ENCODE peak calls at places on chromosomes 12 and 14, in ten cellular contexts. One of them, this sample, is unnamed.

GRCh38 chr12:78586790-78587189 is 277.8 kb upstream of the SYT1 start:
- DNase-seq in T47D: no peak
- DNase-seq in tibial artery: no peak
- DNase-seq in activated CD8-positive, alpha-beta memory T cell treated with anti-CD3 and anti-CD28 coated beads, Interleukin-2, amount 50 U/mL, for 4 hours: no peak
- DNase-seq in activated CD4-positive, alpha-beta T cell treated with anti-CD3 and anti-CD28 coated beads, Interleukin-2, amount 10 ng/mL, durations not matched to agents 7 days and 5 days: no peak
- DNase-seq in tibial nerve: no peak
- DNase-seq in thoracic aorta: no peak
- DNase-seq in H7: no peak
- DNase-seq in cardiac fibroblast: no peak
- DNase-seq in renal cortical epithelial cell: no peak
- DNase-seq in this sample: no peak

GRCh38 chr14:33851366-33851765 is 99.5 kb downstream of the EGLN3 start:
- DNase-seq in T47D: no peak
- DNase-seq in tibial artery: no peak
- DNase-seq in activated CD8-positive, alpha-beta memory T cell treated with anti-CD3 and anti-CD28 coated beads, Interleukin-2, amount 50 U/mL, for 4 hours: no peak
- DNase-seq in activated CD4-positive, alpha-beta T cell treated with anti-CD3 and anti-CD28 coated beads, Interleukin-2, amount 10 ng/mL, durations not matched to agents 7 days and 5 days: no peak
- DNase-seq in tibial nerve: no peak
- DNase-seq in thoracic aorta: no peak
- DNase-seq in H7: no peak
- DNase-seq in cardiac fibroblast: no peak
- DNase-seq in renal cortical epithelial cell: no peak
- DNase-seq in this sample: no peak

GRCh38 chr12:95796225-95796981 is 5.8 kb upstream of the NTN4 start:
- DNase-seq in T47D: no peak
- DNase-seq in tibial artery: no peak
- DNase-seq in activated CD8-positive, alpha-beta memory T cell treated with anti-CD3 and anti-CD28 coated beads, Interleukin-2, amount 50 U/mL, for 4 hours: no peak
- DNase-seq in activated CD4-positive, alpha-beta T cell treated with anti-CD3 and anti-CD28 coated beads, Interleukin-2, amount 10 ng/mL, durations not matched to agents 7 days and 5 days: no peak
- DNase-seq in tibial nerve: no peak
- DNase-seq in thoracic aorta: no peak
- DNase-seq in H7: no peak
- DNase-seq in cardiac fibroblast: no peak
- DNase-seq in renal cortical epithelial cell: peak
- DNase-seq in this sample: no peak

GRCh38 chr12:112103758-112104504 is 4.7 kb downstream of the NAA25 start:
- DNase-seq in T47D: no peak
- DNase-seq in tibial artery: peak
- DNase-seq in activated CD8-positive, alpha-beta memory T cell treated with anti-CD3 and anti-CD28 coated beads, Interleukin-2, amount 50 U/mL, for 4 hours: no peak
- DNase-seq in activated CD4-positive, alpha-beta T cell treated with anti-CD3 and anti-CD28 coated beads, Interleukin-2, amount 10 ng/mL, durations not matched to agents 7 days and 5 days: no peak
- DNase-seq in tibial nerve: no peak
- DNase-seq in thoracic aorta: no peak
- DNase-seq in H7: no peak
- DNase-seq in cardiac fibroblast: no peak
- DNase-seq in renal cortical epithelial cell: no peak
- DNase-seq in this sample: no peak

GRCh38 chr14:103136388-103137271 is 13.4 kb downstream of the TNFAIP2 start:
- DNase-seq in T47D: no peak
- DNase-seq in tibial artery: peak
- DNase-seq in activated CD8-positive, alpha-beta memory T cell treated with anti-CD3 and anti-CD28 coated beads, Interleukin-2, amount 50 U/mL, for 4 hours: no peak
- DNase-seq in activated CD4-positive, alpha-beta T cell treated with anti-CD3 and anti-CD28 coated beads, Interleukin-2, amount 10 ng/mL, durations not matched to agents 7 days and 5 days: no peak
- DNase-seq in tibial nerve: no peak
- DNase-seq in thoracic aorta: no peak
- DNase-seq in H7: peak
- DNase-seq in cardiac fibroblast: peak
- DNase-seq in renal cortical epithelial cell: peak
- DNase-seq in this sample: no peak

GRCh38 chr12:87136330-87136976 is 880.3 kb upstream of the MGAT4C start:
- DNase-seq in T47D: no peak
- DNase-seq in tibial artery: no peak
- DNase-seq in activated CD8-positive, alpha-beta memory T cell treated with anti-CD3 and anti-CD28 coated beads, Interleukin-2, amount 50 U/mL, for 4 hours: no peak
- DNase-seq in activated CD4-positive, alpha-beta T cell treated with anti-CD3 and anti-CD28 coated beads, Interleukin-2, amount 10 ng/mL, durations not matched to agents 7 days and 5 days: no peak
- DNase-seq in tibial nerve: no peak
- DNase-seq in thoracic aorta: no peak
- DNase-seq in H7: no peak
- DNase-seq in cardiac fibroblast: peak
- DNase-seq in renal cortical epithelial cell: peak
- DNase-seq in this sample: no peak

GRCh38 chr14:63717704-63718103 is 10.2 kb downstream of the SGPP1 start:
- DNase-seq in T47D: no peak
- DNase-seq in tibial artery: no peak
- DNase-seq in activated CD8-positive, alpha-beta memory T cell treated with anti-CD3 and anti-CD28 coated beads, Interleukin-2, amount 50 U/mL, for 4 hours: no peak
- DNase-seq in activated CD4-positive, alpha-beta T cell treated with anti-CD3 and anti-CD28 coated beads, Interleukin-2, amount 10 ng/mL, durations not matched to agents 7 days and 5 days: no peak
- DNase-seq in tibial nerve: no peak
- DNase-seq in thoracic aorta: no peak
- DNase-seq in H7: no peak
- DNase-seq in cardiac fibroblast: peak
- DNase-seq in renal cortical epithelial cell: peak
- DNase-seq in this sample: no peak

GRCh38 chr14:73591690-73592448 is at the start of gene ACOT4:
- DNase-seq in T47D: peak
- DNase-seq in tibial artery: no peak
- DNase-seq in activated CD8-positive, alpha-beta memory T cell treated with anti-CD3 and anti-CD28 coated beads, Interleukin-2, amount 50 U/mL, for 4 hours: peak
- DNase-seq in activated CD4-positive, alpha-beta T cell treated with anti-CD3 and anti-CD28 coated beads, Interleukin-2, amount 10 ng/mL, durations not matched to agents 7 days and 5 days: peak
- DNase-seq in tibial nerve: no peak
- DNase-seq in thoracic aorta: no peak
- DNase-seq in H7: peak
- DNase-seq in cardiac fibroblast: peak
- DNase-seq in renal cortical epithelial cell: no peak
- DNase-seq in this sample: no peak

GRCh38 chr12:3200032-3200617 is 122.9 kb downstream of the TSPAN9 start:
- DNase-seq in T47D: peak
- DNase-seq in tibial artery: no peak
- DNase-seq in activated CD8-positive, alpha-beta memory T cell treated with anti-CD3 and anti-CD28 coated beads, Interleukin-2, amount 50 U/mL, for 4 hours: no peak
- DNase-seq in activated CD4-positive, alpha-beta T cell treated with anti-CD3 and anti-CD28 coated beads, Interleukin-2, amount 10 ng/mL, durations not matched to agents 7 days and 5 days: no peak
- DNase-seq in tibial nerve: no peak
- DNase-seq in thoracic aorta: no peak
- DNase-seq in H7: peak
- DNase-seq in cardiac fibroblast: peak
- DNase-seq in renal cortical epithelial cell: no peak
- DNase-seq in this sample: peak